ENCODE peak calls at places on chromosomes 6 and 20, in four cellular contexts. One of them, this sample, is unnamed.

GRCh38 chr6:129671442-129672344 is 38.3 kb downstream of the ARHGAP18 start:
- DNase-seq in islet precursor cell: no peak
- DNase-seq in activated naive CD4-positive, alpha-beta T cell: no peak
- DNase-seq in aorta: no peak
- DNase-seq in this sample: no peak

GRCh38 chr6:12010635-12011275 is 1.4 kb upstream of the HIVEP1 start:
- DNase-seq in aorta: peak; percentile 87
- DNase-seq in activated naive CD4-positive, alpha-beta T cell: peak; percentile 63
- DNase-seq in islet precursor cell: peak; percentile 88
- DNase-seq in this sample: no peak

GRCh38 chr6:83633149-83633548 is 75.8 kb downstream of the SNAP91 start:
- DNase-seq in aorta: no peak
- DNase-seq in islet precursor cell: no peak
- DNase-seq in activated naive CD4-positive, alpha-beta T cell: no peak
- DNase-seq in this sample: no peak

GRCh38 chr20:4179545-4179944 is 164.2 kb upstream of the RNF24 start:
- DNase-seq in activated naive CD4-positive, alpha-beta T cell: no peak
- DNase-seq in aorta: no peak
- DNase-seq in islet precursor cell: no peak
- DNase-seq in this sample: no peak

GRCh38 chr20:31567380-31567720 is 37.7 kb upstream of the ID1 start:
- DNase-seq in activated naive CD4-positive, alpha-beta T cell: no peak
- DNase-seq in islet precursor cell: no peak
- DNase-seq in aorta: no peak
- DNase-seq in this sample: no peak

GRCh38 chr6:158770533-158770932 is 48.6 kb downstream of the EZR start:
- DNase-seq in aorta: no peak
- DNase-seq in islet precursor cell: no peak
- DNase-seq in activated naive CD4-positive, alpha-beta T cell: no peak
- DNase-seq in this sample: no peak

GRCh38 chr20:50395258-50395729 is 114.9 kb upstream of the PTPN1 start:
- DNase-seq in aorta: peak; percentile 94
- DNase-seq in islet precursor cell: no peak
- DNase-seq in activated naive CD4-positive, alpha-beta T cell: no peak
- DNase-seq in this sample: peak; percentile 50

GRCh38 chr6:106560966-106561740 is 68.1 kb downstream of the RTN4IP1 start:
- DNase-seq in islet precursor cell: no peak
- DNase-seq in aorta: no peak
- DNase-seq in activated naive CD4-positive, alpha-beta T cell: no peak
- DNase-seq in this sample: no peak

GRCh38 chr6:87308970-87309369 is 13.4 kb upstream of the SMIM8 start:
- DNase-seq in islet precursor cell: peak; percentile 58
- DNase-seq in aorta: no peak
- DNase-seq in activated naive CD4-positive, alpha-beta T cell: no peak
- DNase-seq in this sample: no peak

GRCh38 chr20:17129089-17129488 is 97.8 kb upstream of the PCSK2 start:
- DNase-seq in islet precursor cell: no peak
- DNase-seq in aorta: no peak
- DNase-seq in activated naive CD4-positive, alpha-beta T cell: no peak
- DNase-seq in this sample: no peak

GRCh38 chr6:50654155-50654554 is 59.2 kb upstream of the TFAP2D start:
- DNase-seq in activated naive CD4-positive, alpha-beta T cell: no peak
- DNase-seq in islet precursor cell: no peak
- DNase-seq in aorta: no peak
- DNase-seq in this sample: no peak

GRCh38 chr6:161136655-161137054 is 137.2 kb downstream of the AGPAT4 start:
- DNase-seq in aorta: peak; percentile 50
- DNase-seq in activated naive CD4-positive, alpha-beta T cell: no peak
- DNase-seq in islet precursor cell: no peak
- DNase-seq in this sample: no peak

GRCh38 chr6:166507380-166507779 is 79.1 kb downstream of the RAMACL start:
- DNase-seq in activated naive CD4-positive, alpha-beta T cell: no peak
- DNase-seq in aorta: no peak
- DNase-seq in islet precursor cell: no peak
- DNase-seq in this sample: no peak

GRCh38 chr20:13423472-13424173 is 202.5 kb downstream of the ISM1 start:
- DNase-seq in islet precursor cell: no peak
- DNase-seq in aorta: no peak
- DNase-seq in activated naive CD4-positive, alpha-beta T cell: no peak
- DNase-seq in this sample: no peak

GRCh38 chr20:51366155-51366886 is 176.2 kb downstream of the NFATC2 start:
- DNase-seq in aorta: peak; percentile 95
- DNase-seq in activated naive CD4-positive, alpha-beta T cell: no peak
- DNase-seq in islet precursor cell: peak; percentile 94
- DNase-seq in this sample: no peak

GRCh38 chr6:149723771-149724417 is 6.0 kb upstream of the LATS1 start:
- DNase-seq in aorta: no peak
- DNase-seq in activated naive CD4-positive, alpha-beta T cell: no peak
- DNase-seq in islet precursor cell: peak; percentile 87
- DNase-seq in this sample: no peak

GRCh38 chr20:24643731-24644130 is 174.3 kb downstream of the SYNDIG1 start:
- DNase-seq in aorta: no peak
- DNase-seq in islet precursor cell: no peak
- DNase-seq in activated naive CD4-positive, alpha-beta T cell: no peak
- DNase-seq in this sample: no peak

GRCh38 chr6:167512926-167513325 is 188.0 kb downstream of the TTLL2 start:
- DNase-seq in islet precursor cell: no peak
- DNase-seq in activated naive CD4-positive, alpha-beta T cell: no peak
- DNase-seq in aorta: no peak
- DNase-seq in this sample: no peak

GRCh38 chr6:142945071-142945445 is at the start of gene HIVEP2:
- DNase-seq in activated naive CD4-positive, alpha-beta T cell: peak; percentile 65
- DNase-seq in aorta: peak; percentile 96
- DNase-seq in islet precursor cell: peak; percentile 93
- DNase-seq in this sample: no peak

GRCh38 chr6:127466416-127466815 is 7.2 kb upstream of the KIAA0408 start:
- DNase-seq in islet precursor cell: no peak
- DNase-seq in activated naive CD4-positive, alpha-beta T cell: no peak
- DNase-seq in aorta: no peak
- DNase-seq in this sample: no peak

GRCh38 chr20:35539756-35540212 is 2.1 kb upstream of the ERGIC3 start:
- DNase-seq in islet precursor cell: peak; percentile 93
- DNase-seq in activated naive CD4-positive, alpha-beta T cell: no peak
- DNase-seq in aorta: peak; percentile 40
- DNase-seq in this sample: no peak

GRCh38 chr6:81166770-81167169 is 585.7 kb downstream of the TENT5A start:
- DNase-seq in activated naive CD4-positive, alpha-beta T cell: no peak
- DNase-seq in aorta: no peak
- DNase-seq in islet precursor cell: no peak
- DNase-seq in this sample: no peak

GRCh38 chr6:88865275-88865674 is 98.1 kb downstream of the RNGTT start:
- DNase-seq in islet precursor cell: no peak
- DNase-seq in aorta: no peak
- DNase-seq in activated naive CD4-positive, alpha-beta T cell: no peak
- DNase-seq in this sample: no peak

GRCh38 chr6:100565439-100566104 is 100.9 kb upstream of the SIM1 start:
- DNase-seq in activated naive CD4-positive, alpha-beta T cell: no peak
- DNase-seq in islet precursor cell: no peak
- DNase-seq in aorta: no peak
- DNase-seq in this sample: no peak

GRCh38 chr6:107132330-107132954 is 17.1 kb upstream of the BEND3 start:
- DNase-seq in activated naive CD4-positive, alpha-beta T cell: no peak
- DNase-seq in islet precursor cell: no peak
- DNase-seq in aorta: no peak
- DNase-seq in this sample: no peak

GRCh38 chr20:57902478-57902877 is 192.7 kb upstream of the PMEPA1 start:
- DNase-seq in activated naive CD4-positive, alpha-beta T cell: no peak
- DNase-seq in islet precursor cell: no peak
- DNase-seq in aorta: no peak
- DNase-seq in this sample: no peak

GRCh38 chr6:8888468-8888867 is 453.1 kb upstream of the SLC35B3 start:
- DNase-seq in activated naive CD4-positive, alpha-beta T cell: no peak
- DNase-seq in islet precursor cell: no peak
- DNase-seq in aorta: no peak
- DNase-seq in this sample: no peak

GRCh38 chr20:23094213-23094896 is 8.2 kb upstream of the CD93 start:
- DNase-seq in aorta: no peak
- DNase-seq in islet precursor cell: no peak
- DNase-seq in activated naive CD4-positive, alpha-beta T cell: no peak
- DNase-seq in this sample: no peak